ENCODE peak calls at places on chromosomes 16 and 17, in four cellular contexts. One of them, this sample, is unnamed.
A peak's percentile ranks its signal among the peaks of the same experiment; 100 is the strongest.

GRCh38 chr16:35910409-35910808 is 2451.0 kb downstream of the TP53TG3F start:
- DNase-seq in SK-N-SH: no peak
- DNase-seq in upper lobe of left lung: no peak
- DNase-seq in vagina: no peak
- DNase-seq in this sample: no peak

GRCh38 chr16:88296437-88297177 is 86.2 kb upstream of the ZNF469 start:
- DNase-seq in SK-N-SH: no peak
- DNase-seq in upper lobe of left lung: no peak
- DNase-seq in vagina: no peak
- DNase-seq in this sample: peak; percentile 47

GRCh38 chr16:6193718-6194117 is 1096.1 kb upstream of the EEF2KMT start:
- DNase-seq in SK-N-SH: no peak
- DNase-seq in upper lobe of left lung: no peak
- DNase-seq in vagina: no peak
- DNase-seq in this sample: no peak

GRCh38 chr17:43579570-43580140 is 33.5 kb upstream of the ETV4 start:
- DNase-seq in SK-N-SH: no peak
- DNase-seq in upper lobe of left lung: no peak
- DNase-seq in vagina: no peak
- DNase-seq in this sample: no peak

GRCh38 chr17:68829211-68829610 is 126.0 kb downstream of the ABCA8 start:
- DNase-seq in SK-N-SH: no peak
- DNase-seq in upper lobe of left lung: no peak
- DNase-seq in vagina: no peak
- DNase-seq in this sample: no peak

GRCh38 chr16:56632160-56632847 is at the start of gene MT1M:
- DNase-seq in SK-N-SH: peak; percentile 66
- DNase-seq in upper lobe of left lung: peak; percentile 56
- DNase-seq in vagina: no peak
- DNase-seq in this sample: no peak

GRCh38 chr17:3678095-3678820 is 9.6 kb downstream of the EMC6 start:
- DNase-seq in SK-N-SH: no peak
- DNase-seq in upper lobe of left lung: no peak
- DNase-seq in vagina: no peak
- DNase-seq in this sample: no peak

GRCh38 chr17:36501351-36501750 is 14.9 kb downstream of the ZNHIT3 start:
- DNase-seq in SK-N-SH: no peak
- DNase-seq in upper lobe of left lung: no peak
- DNase-seq in vagina: no peak
- DNase-seq in this sample: no peak

GRCh38 chr16:13427943-13428342 is 492.0 kb upstream of the ERCC4 start:
- DNase-seq in SK-N-SH: no peak
- DNase-seq in upper lobe of left lung: no peak
- DNase-seq in vagina: no peak
- DNase-seq in this sample: no peak

GRCh38 chr16:4700380-4700996 is 7.1 kb downstream of the NUDT16L1 start:
- DNase-seq in SK-N-SH: no peak
- DNase-seq in upper lobe of left lung: no peak
- DNase-seq in vagina: no peak
- DNase-seq in this sample: no peak

GRCh38 chr16:56336071-56336688 is 89.2 kb downstream of the AMFR start:
- DNase-seq in SK-N-SH: no peak
- DNase-seq in upper lobe of left lung: no peak
- DNase-seq in vagina: no peak
- DNase-seq in this sample: no peak

GRCh38 chr16:84884311-84885023 is 64.7 kb downstream of the CRISPLD2 start:
- DNase-seq in SK-N-SH: no peak
- DNase-seq in upper lobe of left lung: no peak
- DNase-seq in vagina: no peak
- DNase-seq in this sample: no peak

GRCh38 chr17:17453088-17453487 is 23.7 kb upstream of the MED9 start:
- DNase-seq in SK-N-SH: no peak
- DNase-seq in upper lobe of left lung: no peak
- DNase-seq in vagina: no peak
- DNase-seq in this sample: no peak

GRCh38 chr17:77735341-77736206 is 222.9 kb upstream of the TNRC6C start:
- DNase-seq in SK-N-SH: peak; percentile 82
- DNase-seq in upper lobe of left lung: peak; percentile 79
- DNase-seq in vagina: peak; percentile 40
- DNase-seq in this sample: no peak

GRCh38 chr17:50534222-50534978 is 1.9 kb downstream of the EPN3 start:
- DNase-seq in SK-N-SH: peak; percentile 62
- DNase-seq in upper lobe of left lung: peak; percentile 51
- DNase-seq in vagina: no peak
- DNase-seq in this sample: no peak

GRCh38 chr16:85642762-85643281 is 29.7 kb downstream of the GSE1 start:
- DNase-seq in SK-N-SH: no peak
- DNase-seq in upper lobe of left lung: no peak
- DNase-seq in vagina: no peak
- DNase-seq in this sample: no peak

GRCh38 chr16:490768-491167 is 36.7 kb upstream of the CAPN15 start:
- DNase-seq in SK-N-SH: no peak
- DNase-seq in upper lobe of left lung: no peak
- DNase-seq in vagina: no peak
- DNase-seq in this sample: no peak

GRCh38 chr17:43403846-43404245 is 5.1 kb downstream of the ARL4D start:
- DNase-seq in SK-N-SH: peak; percentile 73
- DNase-seq in upper lobe of left lung: no peak
- DNase-seq in vagina: no peak
- DNase-seq in this sample: no peak

GRCh38 chr16:74999208-74999682 is 421 bp downstream of the ZNRF1 start:
- DNase-seq in SK-N-SH: no peak
- DNase-seq in upper lobe of left lung: no peak
- DNase-seq in vagina: no peak
- DNase-seq in this sample: peak; percentile 85

GRCh38 chr17:10798332-10798749 is 5.6 kb downstream of the TMEM238L start:
- DNase-seq in SK-N-SH: no peak
- DNase-seq in upper lobe of left lung: no peak
- DNase-seq in vagina: no peak
- DNase-seq in this sample: no peak

GRCh38 chr17:80832266-80832676 is 159.4 kb upstream of the CHMP6 start:
- DNase-seq in SK-N-SH: peak; percentile 89
- DNase-seq in upper lobe of left lung: no peak
- DNase-seq in vagina: no peak
- DNase-seq in this sample: no peak

GRCh38 chr16:57985204-57986121 is 14.5 kb upstream of the CNGB1 start:
- DNase-seq in SK-N-SH: peak; percentile 90
- DNase-seq in upper lobe of left lung: peak; percentile 31
- DNase-seq in vagina: no peak
- DNase-seq in this sample: peak; percentile 75
- TF ChIP-seq POLR2AphosphoS5 in SK-N-SH: no peak
- TF ChIP-seq POLR2AphosphoS5 in upper lobe of left lung: no peak
- TF ChIP-seq POLR2AphosphoS5 in vagina: peak; percentile 50
- TF ChIP-seq POLR2AphosphoS5 in this sample: no peak

DNA sequence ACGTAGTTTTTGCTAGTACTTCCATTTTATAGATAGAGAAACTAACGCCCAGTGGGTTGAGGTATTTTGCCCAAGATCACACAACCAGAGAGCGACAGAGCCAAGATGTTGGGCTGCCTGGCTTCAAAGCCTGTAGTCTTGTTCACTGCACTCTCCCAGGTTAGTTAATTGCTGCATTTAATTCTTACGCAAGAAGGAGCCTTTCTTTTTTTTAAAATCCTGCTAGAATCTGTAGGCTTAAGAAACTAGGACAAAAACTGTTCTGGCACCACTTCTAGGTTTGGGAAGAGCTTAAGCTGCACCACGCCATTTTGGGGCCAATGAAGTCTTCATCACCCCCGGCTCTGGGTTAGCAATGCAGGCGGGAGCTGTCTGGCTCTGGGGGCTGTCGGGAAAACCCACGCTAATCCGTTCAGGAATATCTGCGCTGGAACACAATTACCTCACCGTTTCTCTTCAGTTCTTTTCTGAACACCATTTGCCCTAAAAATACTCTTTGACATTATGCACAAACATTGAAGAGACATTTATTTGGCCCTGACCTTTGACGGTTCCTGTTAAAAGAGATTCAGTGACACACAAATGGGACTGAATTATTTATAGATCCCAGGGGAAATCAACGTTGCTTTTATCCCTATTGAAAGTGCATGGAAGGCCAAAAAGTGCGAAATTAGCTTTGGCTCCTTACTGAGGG is 249.1 kb downstream of the HAPSTR1 start:
- DNase-seq in SK-N-SH: no peak
- DNase-seq in upper lobe of left lung: no peak
- DNase-seq in vagina: no peak
- DNase-seq in this sample: no peak
- TF ChIP-seq POLR2AphosphoS5 in SK-N-SH: no peak
- TF ChIP-seq POLR2AphosphoS5 in upper lobe of left lung: no peak
- TF ChIP-seq POLR2AphosphoS5 in vagina: no peak
- TF ChIP-seq POLR2AphosphoS5 in this sample: no peak

GRCh38 chr17:48541574-48542113 is 3.3 kb downstream of the HOXB2 start:
- DNase-seq in SK-N-SH: peak; percentile 44
- DNase-seq in upper lobe of left lung: no peak
- DNase-seq in vagina: no peak
- DNase-seq in this sample: no peak

GRCh38 chr17:48543854-48544355 is 1.0 kb downstream of the HOXB2 start:
- DNase-seq in SK-N-SH: no peak
- DNase-seq in upper lobe of left lung: no peak
- DNase-seq in vagina: no peak
- DNase-seq in this sample: no peak

GRCh38 chr17:48544356-48545021 is 420 bp downstream of the HOXB2 start:
- DNase-seq in SK-N-SH: no peak
- DNase-seq in upper lobe of left lung: no peak
- DNase-seq in vagina: no peak
- DNase-seq in this sample: no peak

GRCh38 chr17:48542114-48542955 is 2.6 kb downstream of the HOXB2 start:
- DNase-seq in SK-N-SH: no peak
- DNase-seq in upper lobe of left lung: no peak
- DNase-seq in vagina: no peak
- DNase-seq in this sample: no peak

DNA sequence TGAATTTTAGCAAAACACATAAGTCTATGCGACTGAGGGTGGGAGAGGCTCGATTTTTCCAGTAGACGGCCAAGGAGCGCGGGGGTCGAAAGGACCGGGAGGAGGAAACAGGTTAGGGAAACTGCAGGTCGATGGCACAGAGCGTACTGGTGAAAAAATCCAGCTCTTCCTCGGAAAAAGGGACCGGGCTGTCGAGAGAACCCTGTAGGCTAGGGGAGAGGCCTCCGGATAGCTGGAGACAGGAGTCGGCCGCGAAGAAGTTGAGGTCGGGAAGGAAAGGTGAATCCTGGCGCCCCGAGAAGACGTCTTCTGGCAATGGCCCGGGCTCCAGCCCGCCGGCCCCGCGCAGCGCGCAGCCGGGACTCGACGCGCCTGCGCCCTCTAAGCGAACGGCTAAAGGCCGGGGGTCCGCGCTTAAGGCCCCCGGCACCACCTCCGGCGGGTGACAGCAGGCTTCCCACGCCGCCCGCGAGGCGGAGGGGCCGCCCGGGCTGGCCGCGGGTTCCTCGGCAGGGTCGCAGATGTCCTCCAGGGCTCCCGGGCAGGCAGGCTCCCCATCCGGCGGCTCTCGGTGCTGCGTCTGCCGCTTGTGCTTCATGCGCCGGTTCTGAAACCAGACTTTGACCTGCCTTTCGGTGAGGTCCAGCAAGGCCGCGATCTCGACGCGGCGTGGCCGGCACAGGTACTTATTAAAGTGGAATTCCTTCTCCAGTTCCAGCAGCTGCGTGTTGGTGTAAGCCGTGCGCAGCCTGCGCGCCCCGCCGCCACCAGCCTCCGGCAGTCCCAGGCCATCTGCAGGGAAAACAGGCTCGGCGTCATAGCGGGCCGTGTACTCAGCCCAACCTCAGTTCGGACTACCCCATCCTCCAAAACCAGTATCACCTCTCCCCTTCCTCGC is 1.7 kb downstream of the HOXB2 start:
- DNase-seq in SK-N-SH: peak; percentile 66
- DNase-seq in upper lobe of left lung: no peak
- DNase-seq in vagina: no peak
- DNase-seq in this sample: no peak
- TF ChIP-seq POLR2AphosphoS5 in SK-N-SH: no peak
- TF ChIP-seq POLR2AphosphoS5 in upper lobe of left lung: no peak
- TF ChIP-seq POLR2AphosphoS5 in vagina: peak; percentile 65
- TF ChIP-seq POLR2AphosphoS5 in this sample: peak; percentile 56

GRCh38 chr17:79074650-79075432 is at the start of gene ENGASE:
- DNase-seq in SK-N-SH: peak; percentile 100
- DNase-seq in upper lobe of left lung: peak; percentile 98
- DNase-seq in vagina: no peak
- DNase-seq in this sample: peak; percentile 99
- TF ChIP-seq POLR2AphosphoS5 in SK-N-SH: peak; percentile 42
- TF ChIP-seq POLR2AphosphoS5 in upper lobe of left lung: peak; percentile 45
- TF ChIP-seq POLR2AphosphoS5 in vagina: peak; percentile 3
- TF ChIP-seq POLR2AphosphoS5 in this sample: peak; percentile 74

DNA sequence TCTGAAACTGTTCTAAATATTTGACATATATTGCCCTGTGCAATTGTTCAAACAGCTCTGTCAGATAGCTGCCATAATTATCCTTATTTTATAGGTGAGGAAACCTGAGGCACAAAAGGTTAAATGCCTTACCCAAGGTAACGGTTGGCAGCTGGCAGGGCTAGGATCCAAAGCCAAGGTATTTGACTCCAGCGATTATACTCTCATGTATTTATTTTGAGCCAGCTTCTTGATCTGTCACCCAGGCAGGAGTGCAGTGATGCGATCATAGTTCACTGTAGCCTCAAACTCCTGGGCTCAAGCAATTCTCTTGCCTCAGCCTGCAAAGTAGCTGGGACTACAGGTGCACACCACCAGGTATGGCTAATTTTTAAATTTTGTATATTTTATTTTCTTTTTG is 7.2 kb downstream of the ENO3 start:
- DNase-seq in SK-N-SH: no peak
- DNase-seq in upper lobe of left lung: no peak
- DNase-seq in vagina: no peak
- DNase-seq in this sample: no peak
- TF ChIP-seq POLR2AphosphoS5 in SK-N-SH: no peak
- TF ChIP-seq POLR2AphosphoS5 in upper lobe of left lung: no peak
- TF ChIP-seq POLR2AphosphoS5 in vagina: no peak
- TF ChIP-seq POLR2AphosphoS5 in this sample: no peak

GRCh38 chr17:75722076-75722475 is 817 bp downstream of the ITGB4 start:
- DNase-seq in SK-N-SH: peak; percentile 43
- DNase-seq in upper lobe of left lung: no peak
- DNase-seq in vagina: no peak
- DNase-seq in this sample: peak; percentile 86
- TF ChIP-seq POLR2AphosphoS5 in SK-N-SH: no peak
- TF ChIP-seq POLR2AphosphoS5 in upper lobe of left lung: no peak
- TF ChIP-seq POLR2AphosphoS5 in vagina: peak; percentile 11
- TF ChIP-seq POLR2AphosphoS5 in this sample: peak; percentile 82

GRCh38 chr17:12277827-12278226 is 257.1 kb downstream of the MAP2K4 start:
- DNase-seq in SK-N-SH: no peak
- DNase-seq in upper lobe of left lung: no peak
- DNase-seq in vagina: no peak
- DNase-seq in this sample: no peak
- TF ChIP-seq POLR2AphosphoS5 in SK-N-SH: no peak
- TF ChIP-seq POLR2AphosphoS5 in upper lobe of left lung: no peak
- TF ChIP-seq POLR2AphosphoS5 in vagina: no peak
- TF ChIP-seq POLR2AphosphoS5 in this sample: no peak

This sample was measured in spleen.